ENCODE peak calls at places on chromosomes 11 and 22, in four cellular contexts. One of them, this sample, is unnamed.

GRCh38 chr11:35765211-35765610 is 102.6 kb downstream of the TRIM44 start:
- DNase-seq in GM12891: no peak
- DNase-seq in NT2/D1: no peak
- DNase-seq in aorta: no peak
- DNase-seq in this sample: no peak

GRCh38 chr11:110797453-110797852 is 85.2 kb upstream of the ARHGAP20 start:
- DNase-seq in aorta: peak; percentile 56
- DNase-seq in NT2/D1: no peak
- DNase-seq in GM12891: peak; percentile 3
- DNase-seq in this sample: peak; percentile 74

GRCh38 chr11:9660886-9661285 is 3.0 kb upstream of the SWAP70 start:
- DNase-seq in NT2/D1: no peak
- DNase-seq in aorta: no peak
- DNase-seq in GM12891: no peak
- DNase-seq in this sample: no peak

GRCh38 chr22:19482297-19482696 is 2.6 kb downstream of the CDC45 start:
- DNase-seq in GM12891: no peak
- DNase-seq in aorta: no peak
- DNase-seq in NT2/D1: no peak
- DNase-seq in this sample: no peak

GRCh38 chr11:64850979-64851567 is 6.6 kb upstream of the CDC42BPG start:
- DNase-seq in NT2/D1: no peak
- DNase-seq in aorta: no peak
- DNase-seq in GM12891: peak; percentile 82
- DNase-seq in this sample: no peak

GRCh38 chr11:66670816-66671215 is 6.9 kb downstream of the RBM4B start:
- DNase-seq in aorta: no peak
- DNase-seq in NT2/D1: no peak
- DNase-seq in GM12891: no peak
- DNase-seq in this sample: no peak

GRCh38 chr22:35155403-35156025 is 89.6 kb downstream of the ISX start:
- DNase-seq in GM12891: no peak
- DNase-seq in NT2/D1: no peak
- DNase-seq in aorta: no peak
- DNase-seq in this sample: no peak

GRCh38 chr11:3101921-3102640 is 44.9 kb upstream of the CARS1 start:
- DNase-seq in aorta: no peak
- DNase-seq in NT2/D1: no peak
- DNase-seq in GM12891: peak; percentile 8
- DNase-seq in this sample: no peak

GRCh38 chr11:44305643-44306468 is 4.1 kb downstream of the ALX4 start:
- DNase-seq in NT2/D1: peak; percentile 20
- DNase-seq in aorta: no peak
- DNase-seq in GM12891: no peak
- DNase-seq in this sample: no peak

GRCh38 chr11:111049131-111049530 is 196.4 kb upstream of the POU2AF2 start:
- DNase-seq in NT2/D1: no peak
- DNase-seq in aorta: no peak
- DNase-seq in GM12891: no peak
- DNase-seq in this sample: no peak

GRCh38 chr11:45319077-45319476 is 32.9 kb upstream of the SYT13 start:
- DNase-seq in aorta: no peak
- DNase-seq in NT2/D1: no peak
- DNase-seq in GM12891: no peak
- DNase-seq in this sample: no peak

GRCh38 chr11:79156031-79156430 is 284.8 kb downstream of the TENM4 start:
- DNase-seq in NT2/D1: no peak
- DNase-seq in GM12891: no peak
- DNase-seq in aorta: no peak
- DNase-seq in this sample: no peak

GRCh38 chr11:843818-844692 is 1.4 kb downstream of the TSPAN4 start:
- DNase-seq in aorta: peak; percentile 98
- DNase-seq in NT2/D1: peak; percentile 97
- DNase-seq in GM12891: no peak
- DNase-seq in this sample: no peak

GRCh38 chr11:47408598-47409439 is 429 bp downstream of the SLC39A13 start:
- DNase-seq in NT2/D1: no peak
- DNase-seq in GM12891: no peak
- DNase-seq in aorta: peak; percentile 82
- DNase-seq in this sample: no peak

GRCh38 chr11:131653244-131653643 is 282.8 kb downstream of the NTM start:
- DNase-seq in NT2/D1: no peak
- DNase-seq in GM12891: no peak
- DNase-seq in aorta: no peak
- DNase-seq in this sample: no peak

GRCh38 chr11:76233936-76234703 is 27.8 kb upstream of the WNT11 start:
- DNase-seq in GM12891: peak; percentile 53
- DNase-seq in NT2/D1: no peak
- DNase-seq in aorta: peak; percentile 82
- DNase-seq in this sample: peak; percentile 65

GRCh38 chr11:17386331-17387084 is 2.0 kb downstream of the KCNJ11 start:
- DNase-seq in GM12891: peak; percentile 49
- DNase-seq in aorta: no peak
- DNase-seq in NT2/D1: no peak
- DNase-seq in this sample: peak; percentile 49

GRCh38 chr22:47659467-47660302 is 897.2 kb downstream of the TBC1D22A start:
- DNase-seq in GM12891: no peak
- DNase-seq in NT2/D1: peak; percentile 36
- DNase-seq in aorta: no peak
- DNase-seq in this sample: no peak

GRCh38 chr11:15114501-15115475 is at the start of gene INSC:
- DNase-seq in GM12891: no peak
- DNase-seq in aorta: no peak
- DNase-seq in NT2/D1: no peak
- DNase-seq in this sample: no peak

GRCh38 chr22:22684605-22685561 is 40.5 kb downstream of the GGTLC2 start:
- DNase-seq in NT2/D1: no peak
- DNase-seq in GM12891: no peak
- DNase-seq in aorta: no peak
- DNase-seq in this sample: no peak

GRCh38 chr11:59010693-59011092 is 71.4 kb downstream of the GLYATL1 start:
- DNase-seq in GM12891: no peak
- DNase-seq in NT2/D1: no peak
- DNase-seq in aorta: no peak
- DNase-seq in this sample: no peak

GRCh38 chr22:34015642-34016041 is 95.4 kb upstream of the LARGE1 start:
- DNase-seq in NT2/D1: peak; percentile 63
- DNase-seq in aorta: no peak
- DNase-seq in GM12891: no peak
- DNase-seq in this sample: no peak

GRCh38 chr22:22773979-22774738 is 113.5 kb upstream of the IGLL5 start:
- DNase-seq in GM12891: no peak
- DNase-seq in NT2/D1: no peak
- DNase-seq in aorta: no peak
- DNase-seq in this sample: no peak

GRCh38 chr11:18209058-18209457 is 27.5 kb downstream of the SAA4 start:
- DNase-seq in GM12891: no peak
- DNase-seq in aorta: no peak
- DNase-seq in NT2/D1: no peak
- DNase-seq in this sample: no peak

GRCh38 chr22:27438271-27438980 is 363.1 kb downstream of the MN1 start:
- DNase-seq in GM12891: no peak
- DNase-seq in NT2/D1: no peak
- DNase-seq in aorta: peak; percentile 72
- DNase-seq in this sample: no peak

GRCh38 chr22:36682835-36683234 is 20.7 kb downstream of the CACNG2 start:
- DNase-seq in aorta: no peak
- DNase-seq in NT2/D1: no peak
- DNase-seq in GM12891: no peak
- DNase-seq in this sample: no peak

GRCh38 chr11:122157540-122158173 is 41.6 kb upstream of the BLID start:
- DNase-seq in GM12891: no peak
- DNase-seq in aorta: no peak
- DNase-seq in NT2/D1: no peak
- DNase-seq in this sample: no peak